ENCODE peak calls at places on chromosomes 3 and 15, in four cellular contexts. H is EL; U is activated CD8-positive, alpha-beta memory T cell treated with anti-CD3 and anti-CD28 coated beads for 48 hours; S is HS-5. E is an unnamed sample.

GRCh38 chr3:133488785-133489367 is 84.6 kb upstream of the CDV3 start:
- DNase-seq in S (no peak), H (peak), U (no peak), E (no peak)

GRCh38 chr3:148205945-148206845 is 491.5 kb upstream of the AGTR1 start:
- DNase-seq in U (no peak), H (no peak), S (no peak), E (no peak)

GRCh38 chr3:36905545-36905944 is 39.3 kb downstream of the TRANK1 start:
- DNase-seq in S (no peak), U (no peak), H (no peak), E (no peak)

GRCh38 chr3:39671116-39671515 is 138.3 kb upstream of the MYRIP start:
- DNase-seq in U (no peak), H (no peak), S (peak), E (no peak)

GRCh38 chr3:51712020-51712385 is 5.1 kb downstream of the GRM2 start:
- DNase-seq in H (no peak), U (no peak), S (no peak), E (no peak)

GRCh38 chr15:56428821-56429458 is 36.0 kb downstream of the MNS1 start:
- DNase-seq in H (peak), S (peak), U (no peak), E (no peak)

GRCh38 chr15:48579945-48580671 is 65.4 kb downstream of the FBN1 start:
- DNase-seq in S (no peak), H (no peak), U (no peak), E (no peak)

GRCh38 chr3:5726618-5727017 is 539.1 kb downstream of the EDEM1 start:
- DNase-seq in H (no peak), U (no peak), S (no peak), E (no peak)

GRCh38 chr15:83816124-83816883 is 162.4 kb downstream of the ADAMTSL3 start:
- DNase-seq in S (no peak), H (no peak), U (no peak), E (no peak)

GRCh38 chr3:23283625-23284024 is 80.5 kb downstream of the UBE2E2 start:
- DNase-seq in H (no peak), S (no peak), U (no peak), E (no peak)

GRCh38 chr3:33074217-33075067 is 22.5 kb downstream of the GLB1 start:
- DNase-seq in U (no peak), H (peak), S (peak), E (peak)

E was measured in upper lobe of left lung.